ENCODE peak calls at places on chromosomes 12 and 14, in nine cellular contexts. I is activated T-cell treated with anti-CD3 and anti-CD28 coated beads for 1 hour, W is nephron progenitor cell, M is Caki2, C is NCI-H187 treated with DMSO at 0.1 percent for 48 hours, B is NCI-H510A, R is anterior cingulate cortex, J is left colon, E is NCI-H1436. A is an unnamed sample.

GRCh38 chr12:104376650-104377506 is 73.3 kb downstream of the EID3 start:
- DNase-seq in J (no peak), E (no peak), M (no peak), B (no peak), W (no peak), C (no peak), I (no peak), R (no peak), A (no peak)

GRCh38 chr14:36300337-36300736 is 20.1 kb downstream of the MBIP start:
- DNase-seq in B (no peak), W (no peak), J (no peak), I (no peak), E (no peak), C (no peak), R (no peak), M (no peak), A (no peak)

GRCh38 chr12:67695974-67696373 is 47.4 kb downstream of the DYRK2 start:
- DNase-seq in W (no peak), E (no peak), J (no peak), R (no peak), C (no peak), B (no peak), I (no peak), M (no peak), A (no peak)

GRCh38 chr12:34400423-34400881 is 378.2 kb downstream of the ALG10 start:
- DNase-seq in M (no peak), B (no peak), R (no peak), E (no peak), W (no peak), J (no peak), I (no peak), C (no peak), A (no peak)

GRCh38 chr14:105315211-105315721 is 718 bp downstream of the PACS2 start:
- DNase-seq in I (peak; percentile 47), M (no peak), R (no peak), E (peak; percentile 25), W (peak; percentile 55), C (no peak), J (peak; percentile 68), B (peak; percentile 41), A (peak; percentile 20)

GRCh38 chr12:68403296-68403695 is 71.1 kb upstream of the MDM1 start:
- DNase-seq in I (no peak), J (no peak), R (no peak), C (no peak), W (no peak), B (no peak), M (no peak), E (no peak), A (no peak)

GRCh38 chr14:98555440-98555839 is 716.6 kb downstream of the BCL11B start:
- DNase-seq in E (no peak), I (no peak), C (no peak), J (no peak), B (no peak), W (no peak), M (no peak), R (no peak), A (no peak)

GRCh38 chr14:69985456-69985855 is 106.2 kb downstream of the SMOC1 start:
- DNase-seq in M (no peak), I (no peak), B (no peak), J (no peak), W (no peak), C (no peak), E (no peak), R (no peak), A (no peak)

GRCh38 chr12:93762059-93762719 is 85.0 kb downstream of the CRADD start:
- DNase-seq in R (no peak), W (no peak), J (no peak), B (no peak), C (no peak), E (no peak), I (no peak), M (no peak), A (no peak)

GRCh38 chr12:53052419-53053222 is 2.8 kb downstream of the TNS2 start:
- DNase-seq in C (no peak), I (no peak), M (peak; percentile 70), J (peak; percentile 95), E (no peak), W (no peak), R (peak; percentile 83), B (peak; percentile 49), A (no peak)

GRCh38 chr12:62466596-62467411 is at the start of gene MON2:
- DNase-seq in J (peak; percentile 88), M (peak; percentile 88), E (peak; percentile 76), C (peak; percentile 45), W (peak; percentile 90), B (peak; percentile 92), I (peak; percentile 74), R (peak; percentile 83), A (peak; percentile 77)

GRCh38 chr12:104280703-104281458 is 22.7 kb upstream of the EID3 start:
- DNase-seq in J (no peak), R (no peak), W (no peak), M (peak; percentile 89), E (no peak), I (no peak), B (no peak), C (no peak), A (no peak)

GRCh38 chr14:24430682-24431568 is 1.2 kb downstream of the KHNYN start:
- DNase-seq in W (peak; percentile 23), I (peak; percentile 33), C (no peak), J (peak; percentile 65), E (no peak), B (peak; percentile 10), R (no peak), M (peak; percentile 51), A (no peak)

GRCh38 chr12:93297032-93297431 is 80.7 kb upstream of the NUDT4 start:
- DNase-seq in R (no peak), M (no peak), J (no peak), W (no peak), E (no peak), B (no peak), I (no peak), C (no peak), A (no peak)

GRCh38 chr12:55629058-55629841 is 7.4 kb upstream of the OR10P1 start:
- DNase-seq in W (no peak), B (no peak), I (no peak), J (no peak), M (no peak), E (no peak), C (no peak), R (no peak), A (no peak)

GRCh38 chr14:59534361-59534987 is 42.1 kb downstream of the CCDC175 start:
- DNase-seq in J (no peak), M (no peak), I (no peak), B (peak; percentile 49), E (no peak), C (no peak), W (peak; percentile 6), R (no peak), A (no peak)

GRCh38 chr14:45715946-45716345 is 462.9 kb upstream of the MIS18BP1 start:
- DNase-seq in R (no peak), M (peak; percentile 3), B (no peak), C (no peak), E (no peak), W (no peak), J (no peak), I (no peak), A (no peak)

GRCh38 chr14:93994919-93995682 is 2.0 kb upstream of the CCDC197 start:
- DNase-seq in J (peak; percentile 53), W (no peak), E (no peak), B (no peak), M (peak; percentile 56), R (no peak), C (no peak), I (no peak), A (no peak)

GRCh38 chr12:123076604-123077297 is 74.1 kb downstream of the PITPNM2 start:
- DNase-seq in C (no peak), W (no peak), B (no peak), M (no peak), I (peak; percentile 35), R (no peak), J (no peak), E (no peak), A (no peak)

GRCh38 chr12:24198936-24199644 is 249.6 kb upstream of the SOX5 start:
- DNase-seq in J (no peak), R (no peak), M (no peak), C (no peak), I (no peak), W (no peak), B (no peak), E (no peak), A (no peak)

GRCh38 chr12:100455896-100456295 is 17.8 kb upstream of the NR1H4 start:
- DNase-seq in J (no peak), R (no peak), W (no peak), I (no peak), M (no peak), E (no peak), B (no peak), C (no peak), A (no peak)

GRCh38 chr12:61996717-61997116 is 263.5 kb upstream of the USP15 start:
- DNase-seq in I (no peak), E (no peak), R (no peak), W (no peak), B (no peak), M (no peak), J (no peak), C (no peak), A (no peak)

GRCh38 chr14:75514673-75515630 is 7.3 kb upstream of the BATF start:
- DNase-seq in E (no peak), B (no peak), C (no peak), M (no peak), J (no peak), I (peak; percentile 29), R (no peak), W (no peak), A (no peak)

GRCh38 chr14:57061009-57061711 is 207.5 kb downstream of the EXOC5 start:
- DNase-seq in E (no peak), C (no peak), R (no peak), I (no peak), B (no peak), W (no peak), M (no peak), J (no peak), A (no peak)

GRCh38 chr12:57850924-57851323 is 4.4 kb upstream of the CTDSP2 start:
- DNase-seq in C (no peak), M (no peak), R (no peak), E (no peak), J (no peak), W (peak; percentile 18), B (no peak), I (no peak), A (no peak)

GRCh38 chr14:96730386-96730785 is 66.8 kb upstream of the VRK1 start:
- DNase-seq in E (no peak), W (no peak), J (no peak), C (no peak), I (no peak), M (no peak), B (no peak), R (no peak), A (no peak)

GRCh38 chr12:2084553-2085296 is 31.9 kb downstream of the CACNA1C start:
- DNase-seq in R (no peak), E (peak; percentile 53), J (no peak), M (no peak), W (no peak), I (no peak), B (no peak), C (no peak), A (no peak)